ENCODE peak calls at places on chromosomes 7 and 10, in five cellular contexts. Z, Q, O, R and N are unnamed samples.

GRCh38 chr7:86978804-86979506 is 80.5 kb downstream of the ELAPOR2 start:
- DNase-seq in Z (no peak), Q (peak), O (no peak), R (no peak), N (no peak)

GRCh38 chr7:155864271-155864985 is 52.2 kb upstream of the SHH start:
- DNase-seq in Z (no peak), Q (no peak), O (no peak), R (no peak), N (no peak)

GRCh38 chr7:13989944-13990295 is 454 bp upstream of the ETV1 start:
- DNase-seq in Z (no peak), Q (no peak), O (no peak), R (no peak), N (no peak)

GRCh38 chr10:95785317-95785716 is 29.4 kb downstream of the ENTPD1 start:
- DNase-seq in Z (no peak), Q (no peak), O (no peak), R (no peak), N (no peak)

GRCh38 chr10:59098387-59098786 is 78.1 kb upstream of the PHYHIPL start:
- DNase-seq in Z (no peak), Q (no peak), O (peak), R (no peak), N (no peak)

GRCh38 chr7:25726180-25726579 is 425.8 kb upstream of the NFE2L3 start:
- DNase-seq in Z (no peak), Q (no peak), O (no peak), R (no peak), N (no peak)

GRCh38 chr7:42858570-42858969 is 53.3 kb downstream of the C7orf25 start:
- DNase-seq in Z (no peak), Q (no peak), O (peak), R (no peak), N (no peak)

GRCh38 chr7:137592232-137592896 is 248.8 kb upstream of the PTN start:
- DNase-seq in Z (peak), Q (no peak), O (peak), R (peak), N (peak)

GRCh38 chr7:64999165-65000004 is 7.1 kb downstream of the ERV3-1 start:
- DNase-seq in Z (no peak), Q (no peak), O (peak), R (no peak), N (no peak)

GRCh38 chr10:57628592-57629284 is 639.0 kb downstream of the IPMK start:
- DNase-seq in Z (no peak), Q (no peak), O (no peak), R (no peak), N (no peak)

GRCh38 chr7:15457959-15458955 is 103.6 kb downstream of the AGMO start:
- DNase-seq in Z (no peak), Q (no peak), O (no peak), R (no peak), N (no peak)

GRCh38 chr7:133794490-133794889 is 332.6 kb upstream of the LRGUK start:
- DNase-seq in Z (no peak), Q (no peak), O (no peak), R (no peak), N (no peak)

GRCh38 chr7:132393789-132394261 is 182.4 kb downstream of the PLXNA4 start:
- DNase-seq in Z (no peak), Q (no peak), O (no peak), R (no peak), N (no peak)

GRCh38 chr7:64871761-64872160 is 31.3 kb upstream of the ZNF273 start:
- DNase-seq in Z (no peak), Q (no peak), O (no peak), R (no peak), N (no peak)

GRCh38 chr7:2873686-2874551 is 29.8 kb upstream of the GNA12 start:
- DNase-seq in Z (peak), Q (no peak), O (peak), R (peak), N (no peak)

GRCh38 chr7:135210818-135211178 is 528 bp downstream of the WDR91 start:
- DNase-seq in Z (no peak), Q (no peak), O (peak), R (peak), N (no peak)

GRCh38 chr10:129277080-129277479 is 190.0 kb upstream of the MGMT start:
- DNase-seq in Z (no peak), Q (no peak), O (no peak), R (no peak), N (no peak)

GRCh38 chr7:6558837-6559236 is 7.6 kb upstream of the GRID2IP start:
- DNase-seq in Z (no peak), Q (no peak), O (peak), R (peak), N (no peak)

GRCh38 chr7:97499204-97499603 is 232.7 kb upstream of the TAC1 start:
- DNase-seq in Z (no peak), Q (no peak), O (peak), R (peak), N (no peak)

GRCh38 chr10:119541459-119542356 is 811 bp downstream of the RGS10 start:
- DNase-seq in Z (no peak), Q (peak), O (no peak), R (no peak), N (no peak)

GRCh38 chr10:117619200-117619599 is 76.7 kb downstream of the EMX2 start:
- DNase-seq in Z (no peak), Q (no peak), O (no peak), R (no peak), N (no peak)

GRCh38 chr10:75166623-75166972 is 44.0 kb upstream of the VDAC2 start:
- DNase-seq in Z (no peak), Q (no peak), O (no peak), R (no peak), N (no peak)

GRCh38 chr7:131031100-131031868 is 296.4 kb upstream of the MKLN1 start:
- DNase-seq in Z (no peak), Q (no peak), O (no peak), R (no peak), N (no peak)

GRCh38 chr10:78069151-78069550 is 35.5 kb downstream of the RPS24 start:
- DNase-seq in Z (no peak), Q (no peak), O (no peak), R (no peak), N (no peak)

GRCh38 chr10:3564599-3564998 is 220.4 kb downstream of the KLF6 start:
- DNase-seq in Z (no peak), Q (no peak), O (no peak), R (no peak), N (no peak)